ENCODE peak calls at places on chromosome 3, in seven cellular contexts. I is sigmoid colon, Y is stomach, E is HepG2, J is ovary, R is transverse colon, F is suprapubic skin. A is an unnamed sample. For H3K27me3, the result is how much of the 10 kb centered on the place peaks cover.

GRCh38 chr3:51940648-51941421 is 869 bp downstream of the RRP9 start:
- DNase-seq in I (peak), Y (no peak), E (no peak), J (no peak), R (no peak), F (peak), A (no peak)

GRCh38 chr3:12308517-12308916 is 19.6 kb downstream of the PPARG start:
- DNase-seq in I (no peak), Y (no peak), E (peak), J (no peak), R (no peak), F (no peak), A (no peak)

GRCh38 chr3:39267631-39268553 is 11.9 kb downstream of the CX3CR1 start:
- DNase-seq in I (no peak), Y (no peak), E (no peak), J (no peak), R (no peak), F (no peak), A (no peak)

GRCh38 chr3:153348457-153349137 is 186.6 kb downstream of the RAP2B start:
- DNase-seq in I (no peak), Y (no peak), E (no peak), J (no peak), R (no peak), F (no peak), A (no peak)

GRCh38 chr3:106208979-106209378 is 340.2 kb upstream of the CBLB start:
- DNase-seq in I (no peak), Y (no peak), E (no peak), J (no peak), R (no peak), F (no peak), A (no peak)

GRCh38 chr3:5317572-5317971 is 130.1 kb downstream of the EDEM1 start:
- DNase-seq in I (no peak), Y (no peak), E (peak), J (no peak), R (no peak), F (no peak), A (no peak)

GRCh38 chr3:99504258-99504657 is 134.1 kb upstream of the COL8A1 start:
- DNase-seq in I (no peak), Y (no peak), E (peak), J (no peak), R (no peak), F (no peak), A (peak)

GRCh38 chr3:150956376-150956775 is 16.2 kb downstream of the CLRN1 start:
- DNase-seq in I (no peak), Y (no peak), E (no peak), J (no peak), R (no peak), F (no peak), A (no peak)

GRCh38 chr3:62201438-62202035 is 171.8 kb downstream of the FEZF2 start:
- DNase-seq in I (no peak), Y (no peak), E (peak), J (no peak), R (no peak), F (no peak), A (no peak)

GRCh38 chr3:125213946-125214542 is 1.5 kb upstream of the SLC12A8 start:
- DNase-seq in I (no peak), Y (no peak), E (no peak), J (no peak), R (no peak), F (no peak), A (no peak)

GRCh38 chr3:188853896-188854295 is 317.9 kb upstream of the TPRG1 start:
- DNase-seq in I (no peak), Y (no peak), E (no peak), J (no peak), R (no peak), F (no peak), A (peak)

GRCh38 chr3:196003611-196004010 is 78.3 kb downstream of the TFRC start:
- DNase-seq in I (peak), Y (no peak), E (no peak), J (no peak), R (no peak), F (no peak), A (no peak)

GRCh38 chr3:8371085-8371551 is 130.5 kb upstream of the LMCD1 start:
- DNase-seq in I (no peak), Y (no peak), E (no peak), J (no peak), R (no peak), F (no peak), A (no peak)
- TF ChIP-seq POLR2A in I (no peak), Y (no peak), E (no peak), J (no peak), R (no peak), F (no peak), A (no peak)

GRCh38 chr3:30225021-30225420 is 381.4 kb upstream of the TGFBR2 start:
- DNase-seq in I (no peak), Y (no peak), E (no peak), J (no peak), R (no peak), F (no peak), A (no peak)

GRCh38 chr3:30231277-30232141 is 374.9 kb upstream of the TGFBR2 start:
- DNase-seq in I (no peak), Y (no peak), E (no peak), J (no peak), R (no peak), F (no peak), A (no peak)

GRCh38 chr3:30228302-30228631 is 378.1 kb upstream of the TGFBR2 start:
- DNase-seq in I (no peak), Y (no peak), E (no peak), J (no peak), R (no peak), F (no peak), A (no peak)

GRCh38 chr3:30226606-30227151 is 379.7 kb upstream of the TGFBR2 start:
- DNase-seq in I (no peak), Y (no peak), E (no peak), J (no peak), R (no peak), F (no peak), A (no peak)

GRCh38 chr3:30227571-30228301 is 378.7 kb upstream of the TGFBR2 start:
- DNase-seq in I (no peak), Y (no peak), E (peak), J (no peak), R (no peak), F (no peak), A (no peak)
- TF ChIP-seq EP300 in I (no peak), Y (no peak), E (peak), J (no peak), R (no peak), F (no peak), A (peak)

DNA sequence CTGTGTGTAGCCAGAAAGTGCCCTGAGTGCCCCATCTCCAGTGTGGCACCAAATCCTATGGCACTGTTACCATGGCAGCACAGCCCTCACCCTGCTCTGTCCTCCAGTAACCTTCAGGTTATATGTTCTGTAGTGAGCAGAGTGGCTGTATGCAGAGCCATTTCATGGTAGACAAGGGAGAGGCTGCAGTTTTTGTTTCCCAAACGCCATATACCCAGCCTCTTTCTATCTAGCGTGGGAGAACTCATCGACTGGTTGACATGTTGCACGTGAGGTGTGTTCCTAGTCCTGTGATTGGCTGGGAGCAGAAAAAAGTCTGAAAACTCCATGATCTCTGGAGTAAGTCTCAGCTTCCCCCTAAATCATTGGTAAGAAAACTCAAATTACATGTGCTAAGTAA is 2.0 kb downstream of the SIDT1 start:
- DNase-seq in I (no peak), Y (no peak), E (no peak), J (no peak), R (no peak), F (no peak), A (no peak)
- H3K27me3 ChIP-seq in I (under half), Y (under half), E (under half), J (under half), R (under half), F (under half), A (under half)

DNA sequence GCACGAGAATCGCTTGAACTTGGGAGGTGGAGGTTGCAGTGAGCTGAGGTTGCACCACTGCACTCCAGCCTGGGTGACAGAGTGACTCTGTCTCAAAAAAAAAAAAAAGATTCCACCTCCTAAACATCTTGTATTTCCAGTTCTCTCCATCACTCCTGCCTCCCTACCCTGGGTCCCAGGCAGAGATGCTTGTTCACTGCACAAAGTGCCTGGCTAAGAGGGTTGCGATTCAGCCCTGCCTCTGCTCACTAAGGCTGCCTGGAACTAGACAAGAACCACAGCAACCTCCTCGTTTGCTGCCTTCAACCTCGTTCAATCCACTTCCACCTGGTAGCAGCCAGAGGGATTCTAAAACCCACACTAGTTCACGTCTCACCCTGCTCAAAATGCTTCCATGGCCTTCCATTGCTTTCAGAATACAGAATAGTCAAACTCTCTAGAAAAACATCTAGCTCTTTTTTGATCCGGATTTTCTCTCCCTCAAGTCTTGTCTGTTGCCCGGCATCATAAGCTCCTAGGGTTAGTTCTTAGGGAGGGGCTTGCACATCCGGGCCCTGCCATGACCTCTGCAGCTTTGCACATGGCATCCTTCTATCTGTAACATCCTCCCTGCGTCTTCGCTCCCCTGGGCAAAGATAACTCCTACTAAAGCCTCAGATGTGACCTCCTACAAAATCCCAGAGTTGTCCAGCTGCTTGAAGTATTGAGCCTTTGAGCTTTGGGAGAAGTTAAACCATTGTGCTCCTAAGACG is 1.0 kb upstream of the MCM2 start:
- DNase-seq in I (no peak), Y (no peak), E (no peak), J (no peak), R (no peak), F (no peak), A (no peak)
- TF ChIP-seq POLR2A in I (no peak), Y (no peak), E (no peak), J (no peak), R (no peak), F (no peak), A (no peak)

GRCh38 chr3:118710532-118710931 is 324.1 kb downstream of the IGSF11 start:
- DNase-seq in I (no peak), Y (no peak), E (no peak), J (no peak), R (no peak), F (no peak), A (no peak)
- TF ChIP-seq EP300 in I (no peak), Y (no peak), E (no peak), J (no peak), R (no peak), F (no peak), A (no peak)

GRCh38 chr3:186331043-186331442 is 31.0 kb downstream of the DGKG start:
- DNase-seq in I (no peak), Y (no peak), E (no peak), J (no peak), R (no peak), F (no peak), A (no peak)
- H3K27me3 ChIP-seq in I (under half), Y (under half), E (under half), J (under half), R (under half), F (under half), A (under half)

GRCh38 chr3:149657796-149658443 is at the start of gene WWTR1:
- DNase-seq in I (peak), Y (peak), E (peak), J (peak), R (peak), F (peak), A (peak)
- TF ChIP-seq POLR2A in I (peak), Y (no peak), E (peak), J (peak), R (peak), F (peak), A (peak)

GRCh38 chr3:42871592-42872196 is 4.0 kb downstream of the CYP8B1 start:
- DNase-seq in I (no peak), Y (no peak), E (no peak), J (no peak), R (no peak), F (no peak), A (no peak)
- TF ChIP-seq EP300 in I (no peak), Y (no peak), E (no peak), J (no peak), R (no peak), F (no peak), A (no peak)

DNA sequence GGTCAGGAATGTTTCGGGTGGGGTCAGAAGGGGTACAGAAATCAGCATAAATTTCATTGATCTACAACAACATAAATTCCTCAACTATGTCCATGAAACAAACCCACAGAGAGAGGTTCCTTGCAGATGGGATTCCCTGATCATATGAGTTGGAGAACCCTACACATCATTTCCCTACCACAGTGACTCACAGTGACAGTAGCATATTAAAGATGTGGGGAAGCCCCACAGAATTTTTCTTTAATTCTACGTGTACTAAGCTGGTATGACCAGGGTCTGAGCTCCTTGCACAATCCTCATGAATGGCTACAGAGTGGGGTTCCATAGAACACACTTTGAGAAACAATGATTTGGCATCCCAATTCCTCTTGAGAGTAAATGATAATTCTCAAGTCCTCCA is 116.9 kb upstream of the RAD18 start:
- DNase-seq in I (no peak), Y (no peak), E (no peak), J (no peak), R (no peak), F (no peak), A (no peak)
- H3K27me3 ChIP-seq in I (under half), Y (under half), E (under half), J (under half), R (under half), F (under half), A (under half)

A was measured in tibial nerve.